ENCODE peak calls at places on chromosome 9, in seven cellular contexts. V is effector memory CD8-positive, alpha-beta T cell; I is stimulated activated CD4-positive, alpha-beta T cell treated with anti-CD3 and anti-CD28 coated beads, Interleukin-1b, Interleukin-23, amount 100 ng/mL, for 1 hour; N is GM23338; F is GM12891; T is activated T-cell treated with anti-CD3 and anti-CD28 coated beads, Interleukin-2, amount 50 U/mL, for 1 hour; H is osteoblast. L is an unnamed sample.

GRCh38 chr9:133513214-133514088 is 11.3 kb downstream of the MYMK start:
- DNase-seq in V (no peak), I (no peak), N (no peak), F (no peak), T (no peak), H (peak; percentile 44), L (no peak)

GRCh38 chr9:116070256-116070914 is 83.2 kb upstream of the PAPPA start:
- DNase-seq in V (no peak), I (no peak), N (no peak), F (no peak), T (no peak), H (no peak), L (no peak)

GRCh38 chr9:125649826-125650225 is 57.2 kb downstream of the MAPKAP1 start:
- DNase-seq in V (no peak), I (no peak), N (no peak), F (no peak), T (no peak), H (no peak), L (no peak)

GRCh38 chr9:81685763-81686613 is 3.4 kb downstream of the TLE1 start:
- DNase-seq in V (no peak), I (no peak), N (no peak), F (no peak), T (no peak), H (peak; percentile 80), L (no peak)

GRCh38 chr9:133127340-133127981 is 6.4 kb upstream of the RALGDS start:
- DNase-seq in V (peak; percentile 80), I (no peak), N (no peak), F (no peak), T (peak; percentile 63), H (no peak), L (no peak)

GRCh38 chr9:83706703-83707517 is 848 bp downstream of the UBQLN1 start:
- DNase-seq in V (peak; percentile 60), I (no peak), N (peak; percentile 84), F (peak; percentile 15), T (peak; percentile 69), H (peak; percentile 77), L (peak; percentile 68)

GRCh38 chr9:78273761-78274160 is 23.2 kb upstream of the PSAT1 start:
- DNase-seq in V (no peak), I (no peak), N (no peak), F (no peak), T (no peak), H (peak; percentile 49), L (no peak)

GRCh38 chr9:100525563-100525962 is 52.3 kb upstream of the CAVIN4 start:
- DNase-seq in V (no peak), I (no peak), N (no peak), F (no peak), T (no peak), H (peak; percentile 32), L (no peak)

GRCh38 chr9:107730691-107731090 is 241.1 kb upstream of the KLF4 start:
- DNase-seq in V (no peak), I (no peak), N (no peak), F (no peak), T (no peak), H (no peak), L (no peak)

GRCh38 chr9:135038331-135038730 is 49.1 kb upstream of the OLFM1 start:
- DNase-seq in V (no peak), I (no peak), N (no peak), F (no peak), T (no peak), H (no peak), L (no peak)

GRCh38 chr9:77063645-77064285 is 44.3 kb downstream of the FOXB2 start:
- DNase-seq in V (no peak), I (no peak), N (no peak), F (no peak), T (no peak), H (peak; percentile 84), L (no peak)

GRCh38 chr9:8816361-8816760 is 1016.8 kb upstream of the DMAC1 start:
- DNase-seq in V (no peak), I (no peak), N (peak; percentile 67), F (no peak), T (no peak), H (no peak), L (no peak)

GRCh38 chr9:3436629-3437028 is 89.2 kb downstream of the RFX3 start:
- DNase-seq in V (no peak), I (no peak), N (no peak), F (no peak), T (no peak), H (no peak), L (no peak)

GRCh38 chr9:35686222-35687203 is 3.2 kb downstream of the TPM2 start:
- DNase-seq in V (no peak), I (no peak), N (no peak), F (no peak), T (no peak), H (peak; percentile 93), L (no peak)

L was measured in activated CD4-positive, CD25-positive, alpha-beta regulatory T cell treated with anti-CD3 and anti-CD28 coated beads, Interleukin-2, amount 50 U/mL, for 72 hours.